ENCODE peak calls at places on chromosomes 16 and 17, in ten cellular contexts. P, K, E, L, V, T, W, H, Z and M are unnamed samples.

GRCh38 chr16:84661418-84662060 is 13.2 kb downstream of the KLHL36 start:
- DNase-seq in P (no peak), K (no peak), E (no peak), L (no peak), V (no peak), T (no peak), W (no peak), H (no peak), Z (no peak), M (no peak)

GRCh38 chr16:74901606-74902005 is 83.3 kb downstream of the WDR59 start:
- DNase-seq in P (no peak), K (no peak), E (no peak), L (no peak), V (no peak), T (no peak), W (no peak), H (no peak), Z (no peak), M (no peak)

GRCh38 chr17:39485555-39485954 is 24.3 kb downstream of the CDK12 start:
- DNase-seq in P (no peak), K (no peak), E (peak), L (peak), V (no peak), T (no peak), W (peak), H (no peak), Z (peak), M (peak)

GRCh38 chr17:60174035-60174434 is 24.3 kb downstream of the CA4 start:
- DNase-seq in P (no peak), K (no peak), E (no peak), L (no peak), V (no peak), T (no peak), W (no peak), H (no peak), Z (no peak), M (no peak)

GRCh38 chr17:47708864-47709541 is 15.0 kb downstream of the TBKBP1 start:
- DNase-seq in P (no peak), K (peak), E (no peak), L (peak), V (peak), T (peak), W (no peak), H (no peak), Z (no peak), M (no peak)

GRCh38 chr17:43943769-43944418 is 1.6 kb upstream of the PPY start:
- DNase-seq in P (peak), K (peak), E (peak), L (peak), V (peak), T (peak), W (peak), H (peak), Z (peak), M (peak)

GRCh38 chr17:9668532-9668931 is 23.2 kb downstream of the USP43 start:
- DNase-seq in P (no peak), K (no peak), E (no peak), L (no peak), V (no peak), T (no peak), W (no peak), H (no peak), Z (peak), M (no peak)

GRCh38 chr16:57268804-57269800 is 15.4 kb downstream of the PLLP start:
- DNase-seq in P (peak), K (no peak), E (no peak), L (no peak), V (peak), T (peak), W (no peak), H (no peak), Z (peak), M (no peak)

GRCh38 chr16:88735616-88736015 is 29.3 kb downstream of the CTU2 start:
- DNase-seq in P (no peak), K (peak), E (no peak), L (no peak), V (no peak), T (no peak), W (no peak), H (no peak), Z (no peak), M (no peak)

GRCh38 chr16:68921654-68922053 is 78.3 kb downstream of the TANGO6 start:
- DNase-seq in P (peak), K (no peak), E (no peak), L (peak), V (no peak), T (peak), W (no peak), H (no peak), Z (no peak), M (no peak)

GRCh38 chr17:81090361-81091133 is 55.6 kb downstream of the BAIAP2 start:
- DNase-seq in P (no peak), K (no peak), E (no peak), L (peak), V (peak), T (peak), W (no peak), H (no peak), Z (no peak), M (no peak)

GRCh38 chr17:2214887-2215615 is 88.5 kb downstream of the SMG6 start:
- DNase-seq in P (no peak), K (no peak), E (no peak), L (peak), V (peak), T (no peak), W (no peak), H (no peak), Z (peak), M (no peak)

GRCh38 chr17:2218426-2218825 is 85.2 kb downstream of the SMG6 start:
- DNase-seq in P (no peak), K (no peak), E (no peak), L (no peak), V (no peak), T (no peak), W (no peak), H (no peak), Z (no peak), M (no peak)

GRCh38 chr17:2213291-2213960 is 90.2 kb downstream of the SMG6 start:
- DNase-seq in P (no peak), K (no peak), E (no peak), L (peak), V (peak), T (no peak), W (no peak), H (no peak), Z (no peak), M (no peak)

GRCh38 chr17:2214047-2214717 is 89.4 kb downstream of the SMG6 start:
- DNase-seq in P (no peak), K (peak), E (peak), L (peak), V (peak), T (no peak), W (peak), H (no peak), Z (peak), M (no peak)

GRCh38 chr17:2215616-2216364 is 87.8 kb downstream of the SMG6 start:
- DNase-seq in P (no peak), K (no peak), E (peak), L (peak), V (peak), T (peak), W (peak), H (peak), Z (peak), M (peak)
- H3K4me3 ChIP-seq in P (no peak), K (peak), E (peak), L (no peak), V (no peak), T (peak), W (peak), H (peak), Z (peak), M (peak)

DNA sequence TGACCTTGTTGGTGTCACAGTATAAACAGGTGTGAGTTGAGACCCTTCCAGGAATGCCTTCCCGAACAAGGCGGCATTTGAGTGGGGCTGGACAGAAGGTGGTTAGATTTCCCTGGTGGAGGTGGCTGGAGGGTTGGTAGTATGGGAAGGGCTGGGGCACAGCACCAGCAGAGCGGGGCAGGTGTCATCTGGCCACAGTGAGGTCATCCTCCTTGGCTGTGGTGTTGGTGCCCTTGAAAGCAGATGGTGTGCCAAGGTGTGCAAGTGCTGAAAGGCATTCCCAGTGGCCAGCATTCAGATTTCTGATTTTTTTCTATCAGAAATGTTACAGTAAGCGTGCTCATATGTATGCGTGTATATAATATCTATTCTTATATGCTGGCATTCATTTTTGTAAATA is 126.6 kb downstream of the LAT start:
- DNase-seq in P (no peak), K (peak), E (no peak), L (no peak), V (no peak), T (no peak), W (no peak), H (no peak), Z (no peak), M (no peak)
- H3K4me3 ChIP-seq in P (no peak), K (no peak), E (no peak), L (no peak), V (no peak), T (no peak), W (no peak), H (no peak), Z (no peak), M (no peak)

DNA sequence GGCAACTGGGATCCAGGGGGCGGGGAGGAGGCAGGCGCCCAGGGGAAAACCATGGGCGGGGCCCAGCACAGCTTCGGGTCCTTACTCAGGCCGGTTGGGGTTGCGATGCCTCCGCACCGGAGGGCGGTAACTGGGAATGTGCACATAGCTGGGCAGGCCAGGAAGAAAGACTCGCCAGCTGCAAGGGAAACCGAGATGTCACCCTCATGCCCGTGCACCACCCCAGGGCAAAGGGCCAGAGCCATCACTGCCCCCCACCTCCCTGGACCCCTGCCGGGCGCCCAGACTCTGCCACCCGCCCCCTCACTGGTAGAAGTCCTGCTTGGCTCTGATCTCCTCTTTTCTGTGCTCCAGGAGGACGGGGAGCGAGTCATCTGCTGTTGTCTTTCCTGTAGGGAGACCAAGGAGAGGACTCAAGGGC is 6.7 kb downstream of the ALOX12B start:
- DNase-seq in P (no peak), K (no peak), E (no peak), L (no peak), V (no peak), T (no peak), W (no peak), H (no peak), Z (no peak), M (no peak)
- H3K4me3 ChIP-seq in P (no peak), K (no peak), E (no peak), L (no peak), V (no peak), T (no peak), W (no peak), H (no peak), Z (no peak), M (no peak)

DNA sequence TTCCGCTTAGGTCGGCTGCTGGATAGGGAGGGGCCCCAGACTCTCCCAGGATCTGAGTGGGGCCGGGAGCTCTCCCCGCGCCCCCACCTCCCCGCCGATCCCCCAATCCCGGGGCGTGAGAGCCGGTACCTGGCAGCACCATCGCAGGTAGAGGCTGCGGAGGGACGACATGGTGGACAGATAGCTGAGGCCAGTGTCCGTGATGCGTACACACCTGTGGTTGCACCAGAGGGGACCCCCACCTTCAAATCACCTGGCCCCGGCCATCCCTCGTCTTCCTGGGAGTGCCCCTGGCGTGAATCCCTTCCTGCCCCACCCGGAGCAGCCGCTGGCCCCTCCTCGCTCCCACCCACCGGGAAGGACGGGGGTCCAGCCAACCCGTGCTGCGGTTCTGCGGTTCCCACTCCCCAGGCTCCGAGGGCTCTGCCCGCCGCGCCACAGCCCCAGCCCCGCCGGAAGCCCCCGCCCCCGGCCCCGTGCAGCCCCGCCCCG is 4.7 kb upstream of the WDR24 start:
- DNase-seq in P (no peak), K (no peak), E (no peak), L (no peak), V (no peak), T (no peak), W (no peak), H (no peak), Z (no peak), M (no peak)
- H3K4me3 ChIP-seq in P (peak), K (peak), E (no peak), L (no peak), V (no peak), T (peak), W (no peak), H (no peak), Z (no peak), M (no peak)